ENCODE peak calls at places on chromosomes 7 and 10, in ten cellular contexts. K is fibroblast of pulmonary artery, A is body of pancreas, U is brain microvascular endothelial cell, L is psoas muscle, G is ovary, P is retinal pigment epithelial cell, S is IMR-90, E is H1, J is adrenal gland. O is an unnamed sample.

GRCh38 chr10:72801263-72801868 is 92.2 kb upstream of the OIT3 start:
- DNase-seq in S (no peak), P (no peak), K (no peak), U (no peak), A (no peak), G (no peak), L (no peak), E (no peak), J (no peak), O (no peak)

GRCh38 chr10:84607523-84607922 is 279.1 kb downstream of the CCSER2 start:
- DNase-seq in G (no peak), E (no peak), A (no peak), L (no peak), P (no peak), J (no peak), S (no peak), U (no peak), K (no peak), O (no peak)

GRCh38 chr7:5702876-5703571 is 78.4 kb downstream of the RNF216 start:
- DNase-seq in P (no peak), U (peak), A (peak), S (peak), K (no peak), J (peak), G (no peak), L (no peak), E (no peak), O (no peak)

GRCh38 chr10:7876541-7877127 is 58.3 kb downstream of the TAF3 start:
- DNase-seq in L (no peak), J (no peak), K (no peak), P (no peak), S (no peak), U (no peak), G (no peak), A (no peak), E (no peak), O (no peak)

GRCh38 chr10:35398355-35398754 is 62.0 kb downstream of the CCNY start:
- DNase-seq in U (no peak), K (peak), E (no peak), A (no peak), P (no peak), S (peak), L (no peak), G (no peak), J (no peak), O (no peak)

GRCh38 chr7:105896407-105896842 is 20.0 kb upstream of the ATXN7L1 start:
- DNase-seq in L (no peak), S (no peak), U (no peak), E (no peak), A (no peak), K (no peak), G (no peak), J (no peak), P (no peak), O (peak)

GRCh38 chr10:119030421-119031250 is 1.1 kb downstream of the NANOS1 start:
- DNase-seq in P (no peak), A (peak), U (peak), J (peak), E (peak), K (peak), G (peak), S (peak), L (peak), O (peak)

GRCh38 chr7:120089968-120090367 is 183.0 kb upstream of the KCND2 start:
- DNase-seq in P (no peak), L (no peak), S (peak), E (no peak), A (no peak), U (no peak), K (peak), J (peak), G (no peak), O (no peak)

GRCh38 chr7:152477079-152477478 is 41.3 kb upstream of the KMT2C start:
- DNase-seq in P (no peak), J (no peak), L (no peak), K (no peak), U (no peak), A (no peak), S (no peak), G (no peak), E (no peak), O (no peak)

GRCh38 chr7:155814569-155815276 is 2.5 kb upstream of the SHH start:
- DNase-seq in E (no peak), U (no peak), P (no peak), A (no peak), K (no peak), L (no peak), S (peak), G (no peak), J (no peak), O (no peak)

GRCh38 chr10:133393401-133394063 is 425 bp upstream of the MTG1 start:
- DNase-seq in K (no peak), P (no peak), E (no peak), S (no peak), A (no peak), G (no peak), U (no peak), J (no peak), L (no peak), O (no peak)

GRCh38 chr7:87474533-87475358 is 734 bp downstream of the ABCB4 start:
- DNase-seq in E (no peak), A (no peak), S (no peak), J (peak), P (no peak), G (no peak), U (peak), K (no peak), L (no peak), O (no peak)

GRCh38 chr10:5752301-5752871 is 60.8 kb downstream of the GDI2 start:
- DNase-seq in G (no peak), U (no peak), S (no peak), P (peak), L (no peak), J (no peak), E (no peak), A (no peak), K (no peak), O (no peak)

GRCh38 chr7:20598479-20599419 is 16.7 kb upstream of the ABCB5 start:
- DNase-seq in S (peak), P (peak), A (no peak), E (no peak), G (no peak), U (peak), J (peak), K (peak), L (no peak), O (no peak)

GRCh38 chr7:140317999-140318398 is 80.3 kb downstream of the SLC37A3 start:
- DNase-seq in J (no peak), L (no peak), K (no peak), A (no peak), G (no peak), U (no peak), S (no peak), P (no peak), E (no peak), O (no peak)

GRCh38 chr10:110918633-110919348 is at the start of gene BBIP1:
- DNase-seq in K (peak), L (peak), J (no peak), E (peak), P (peak), G (peak), U (peak), A (no peak), S (peak), O (no peak)

GRCh38 chr10:5843814-5844705 is 30.8 kb upstream of the GDI2 start:
- DNase-seq in L (no peak), E (no peak), J (no peak), S (no peak), U (no peak), K (no peak), A (no peak), G (no peak), P (no peak), O (no peak)

GRCh38 chr7:56030340-56030739 is 20.9 kb downstream of the PSPH start:
- DNase-seq in G (no peak), P (no peak), J (no peak), K (no peak), A (no peak), E (no peak), L (no peak), S (no peak), U (no peak), O (no peak)

GRCh38 chr10:46225597-46225996 is 61.2 kb upstream of the ANTXRL start:
- DNase-seq in J (no peak), U (no peak), A (no peak), G (no peak), K (no peak), L (no peak), P (no peak), E (peak), S (no peak), O (no peak)

GRCh38 chr7:137816696-137817320 is 30.0 kb downstream of the DGKI start:
- DNase-seq in G (no peak), J (peak), U (no peak), K (peak), E (no peak), A (no peak), P (no peak), L (no peak), S (no peak), O (no peak)

GRCh38 chr7:46146454-46147255 is 225.6 kb upstream of the IGFBP3 start:
- DNase-seq in P (no peak), J (no peak), E (no peak), S (peak), L (no peak), G (no peak), A (no peak), U (peak), K (peak), O (no peak)
- H3K4me3 ChIP-seq in P (no peak), J (no peak), E (no peak), S (no peak), L (no peak), G (no peak), A (no peak), U (no peak), K (no peak), O (no peak)

DNA sequence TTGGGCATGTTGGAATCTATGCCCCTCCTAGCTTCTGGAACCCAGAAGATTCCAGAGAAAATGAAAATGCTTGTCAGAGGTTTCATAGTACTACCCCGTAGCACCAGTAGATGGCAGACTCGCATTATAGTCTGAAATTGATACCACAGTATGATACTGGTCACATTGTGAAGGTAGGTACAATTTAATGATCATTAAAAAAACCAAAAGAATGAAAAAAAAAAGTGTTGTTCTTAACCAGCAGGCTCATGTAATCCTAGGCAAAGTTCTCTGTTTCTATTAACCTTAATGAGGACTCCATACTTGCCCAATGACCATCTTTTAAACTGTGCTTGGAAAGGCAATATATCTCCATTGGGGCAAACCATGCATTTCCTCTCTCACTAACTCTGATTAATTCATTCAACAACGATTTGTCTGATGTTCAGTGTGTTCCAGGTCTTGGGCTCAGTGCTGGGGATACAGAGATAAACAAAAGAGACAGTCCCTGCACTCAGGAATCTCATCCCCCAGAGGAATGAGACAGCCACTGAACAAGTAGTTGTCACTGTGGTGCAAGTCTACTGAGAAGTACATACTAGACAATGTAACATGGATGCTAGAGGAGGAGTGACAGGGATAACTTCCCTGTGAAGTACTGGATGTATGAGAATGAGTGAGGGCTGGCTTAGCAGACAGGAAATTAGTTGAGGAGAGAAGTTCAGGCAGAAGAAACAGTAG is 223.5 kb upstream of the PHYHIPL start:
- DNase-seq in A (peak), P (no peak), S (peak), U (peak), G (no peak), J (peak), K (peak), E (peak), L (no peak), O (no peak)
- H3K4me3 ChIP-seq in A (no peak), P (no peak), S (no peak), U (no peak), G (no peak), J (no peak), K (no peak), E (no peak), L (no peak), O (no peak)

DNA sequence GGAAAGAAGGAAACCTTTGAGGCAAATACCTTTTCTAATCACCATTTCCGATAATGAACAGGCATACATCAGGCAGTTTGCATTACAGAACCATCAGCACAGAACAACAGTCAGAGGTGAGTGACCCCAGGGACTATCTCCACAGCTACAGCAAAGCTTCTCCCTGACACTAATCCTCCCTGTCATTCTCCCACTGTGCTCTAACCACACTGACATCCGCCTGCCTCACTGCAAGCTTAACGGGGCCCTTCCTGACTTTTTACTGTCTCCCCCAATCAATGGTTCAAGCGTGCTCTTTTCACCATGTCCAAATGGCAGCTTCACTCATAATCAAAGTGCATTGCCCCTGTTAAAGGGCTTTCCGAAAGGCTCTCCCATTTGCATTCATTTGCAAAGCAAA is 196.4 kb downstream of the DNAJC1 start:
- DNase-seq in K (no peak), A (no peak), U (no peak), G (no peak), E (no peak), L (no peak), S (no peak), J (no peak), P (no peak), O (no peak)
- H3K4me3 ChIP-seq in K (no peak), A (no peak), U (no peak), G (no peak), E (no peak), L (no peak), S (no peak), J (no peak), P (no peak), O (no peak)

DNA sequence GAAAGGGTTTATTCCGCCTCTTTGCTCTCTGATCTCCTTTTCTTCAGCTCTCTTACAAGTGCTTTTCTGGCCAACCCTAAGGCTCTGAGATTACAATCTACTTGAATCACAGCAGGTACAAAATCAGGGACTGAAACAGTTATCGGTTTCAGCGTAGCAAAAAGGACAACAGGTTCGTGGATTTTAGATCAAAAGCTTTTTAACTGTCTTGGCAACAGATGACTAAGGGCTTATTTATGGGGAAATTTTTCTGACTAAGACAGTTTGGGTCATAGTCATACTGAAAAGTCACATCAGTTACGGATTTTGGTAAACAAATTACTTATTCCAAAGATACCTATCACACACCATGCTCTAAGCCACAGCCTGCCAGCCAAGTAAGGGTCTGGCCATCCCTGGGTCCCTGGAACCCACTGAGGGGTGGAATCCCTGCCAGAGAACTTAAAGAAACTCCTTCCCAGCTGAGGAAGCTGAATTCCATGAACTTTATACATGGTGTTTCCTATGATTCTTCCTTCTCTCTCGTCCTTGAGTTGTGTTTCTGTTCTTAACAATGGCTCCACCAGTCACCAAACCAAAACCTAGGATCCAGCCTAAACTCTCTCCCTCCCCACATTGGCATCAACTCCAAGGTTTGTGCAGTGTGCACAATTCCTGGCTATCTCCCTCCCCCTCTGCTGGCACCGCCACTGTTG is 169.3 kb downstream of the FAM107B start:
- DNase-seq in L (no peak), U (no peak), A (no peak), P (no peak), J (no peak), K (peak), E (no peak), S (peak), G (no peak), O (no peak)
- H3K4me3 ChIP-seq in L (peak), U (peak), A (no peak), P (peak), J (no peak), K (peak), E (no peak), S (peak), G (peak), O (no peak)

GRCh38 chr10:58152698-58153263 is 114.9 kb downstream of the IPMK start:
- DNase-seq in J (peak), U (peak), G (peak), A (peak), L (no peak), S (peak), P (no peak), K (peak), E (peak), O (no peak)

GRCh38 chr10:58153751-58154150 is 113.9 kb downstream of the IPMK start:
- DNase-seq in L (no peak), E (no peak), P (no peak), J (no peak), S (no peak), G (no peak), A (no peak), K (no peak), U (no peak), O (no peak)

DNA sequence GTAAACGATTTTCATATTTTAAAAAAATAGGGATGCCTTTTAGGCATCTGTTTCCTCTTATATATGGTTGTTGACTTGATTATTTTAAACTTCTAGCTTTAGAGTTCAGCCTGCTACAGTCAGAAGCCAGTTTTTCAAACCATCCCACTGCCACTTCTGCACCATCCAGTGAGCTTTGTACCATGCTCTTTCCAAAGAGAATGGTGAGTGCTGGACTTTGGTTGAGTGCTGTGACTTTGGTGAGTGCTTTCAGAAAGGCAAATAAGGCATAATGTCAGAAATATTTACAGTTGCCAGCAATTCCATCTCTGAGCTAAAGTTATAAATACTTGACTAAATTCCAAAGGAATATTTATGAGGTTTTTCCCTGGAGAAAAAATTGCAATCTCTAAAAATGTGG is 117.4 kb downstream of the IPMK start:
- DNase-seq in A (no peak), U (no peak), L (no peak), J (no peak), S (no peak), G (no peak), P (no peak), E (no peak), K (no peak), O (no peak)
- H3K4me3 ChIP-seq in A (no peak), U (no peak), L (no peak), J (no peak), S (no peak), G (no peak), P (no peak), E (no peak), K (no peak), O (no peak)

DNA sequence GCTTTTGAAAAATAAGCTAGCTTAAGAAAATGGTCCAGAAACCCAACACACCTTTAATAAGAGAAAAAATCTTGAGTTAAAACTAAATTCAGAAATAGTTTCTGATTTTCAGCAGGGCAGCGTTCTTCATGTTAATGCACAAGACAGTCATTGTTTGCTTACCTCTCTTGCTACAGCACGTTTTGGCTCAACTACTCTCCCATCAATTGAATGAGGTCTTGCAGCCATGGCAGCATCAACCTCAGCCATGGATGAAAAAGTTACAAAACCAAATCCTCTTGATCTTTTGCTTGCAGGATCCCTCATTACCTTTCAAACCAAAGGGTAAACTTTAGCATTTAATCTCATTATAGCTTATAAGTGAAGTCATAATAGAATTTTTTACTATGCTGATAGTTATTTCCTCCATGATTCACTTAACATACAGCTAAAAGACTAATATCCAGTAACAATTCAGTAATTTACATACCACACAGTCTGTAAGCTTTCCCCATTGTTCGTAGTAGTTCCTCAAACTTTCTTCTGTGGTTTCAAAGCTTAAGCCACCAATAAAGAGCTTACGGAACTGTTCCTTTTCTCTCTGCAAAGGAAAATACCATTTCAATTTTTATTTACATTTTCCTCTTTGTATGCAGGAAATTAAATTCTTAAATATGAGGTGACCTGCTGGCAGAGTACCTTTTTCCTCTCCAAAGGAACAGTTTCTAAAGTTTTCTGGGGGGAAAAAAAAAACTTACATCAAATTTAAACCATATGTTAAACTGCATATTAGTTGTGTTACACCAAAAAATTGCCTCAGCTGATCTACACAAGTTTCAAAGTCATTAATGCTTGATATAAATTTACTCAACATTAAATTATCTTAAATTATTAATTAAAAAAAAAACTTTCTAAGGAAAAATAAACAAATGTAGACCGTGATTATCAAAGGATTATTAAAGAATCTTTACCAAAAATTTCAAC is 3.1 kb downstream of the HNRNPA2B1 start:
- DNase-seq in E (no peak), U (no peak), L (no peak), A (no peak), J (no peak), S (no peak), P (peak), G (no peak), K (no peak), O (no peak)
- H3K4me3 ChIP-seq in E (peak), U (peak), L (peak), A (peak), J (no peak), S (peak), P (peak), G (peak), K (peak), O (no peak)